ENCODE peak calls at places on chromosomes 3 and 15, in four cellular contexts. U, P, K and D are unnamed samples.

GRCh38 chr15:83475551-83475950 is 28.4 kb downstream of the SH3GL3 start:
- DNase-seq in U (no peak), P (peak; percentile 6), K (no peak), D (no peak)

GRCh38 chr3:50525987-50526386 is 22.6 kb upstream of the CACNA2D2 start:
- DNase-seq in U (no peak), P (peak; percentile 46), K (no peak), D (no peak)

GRCh38 chr3:137409584-137409983 is 354.5 kb upstream of the SOX14 start:
- DNase-seq in U (no peak), P (no peak), K (no peak), D (no peak)

GRCh38 chr3:117893638-117894037 is 1141.0 kb downstream of the IGSF11 start:
- DNase-seq in U (no peak), P (no peak), K (no peak), D (no peak)

GRCh38 chr3:174417568-174417967 is 441.6 kb upstream of the NAALADL2 start:
- DNase-seq in U (no peak), P (no peak), K (no peak), D (no peak)

GRCh38 chr3:70554170-70554569 is 241.7 kb upstream of the MDFIC2 start:
- DNase-seq in U (no peak), P (peak; percentile 8), K (no peak), D (no peak)

GRCh38 chr3:11581237-11582122 is 62.2 kb downstream of the VGLL4 start:
- DNase-seq in U (no peak), P (no peak), K (no peak), D (no peak)

GRCh38 chr3:13042127-13042931 is 30.9 kb downstream of the IQSEC1 start:
- DNase-seq in U (peak; percentile 47), P (no peak), K (no peak), D (no peak)

GRCh38 chr3:134029734-134030381 is at the start of gene SLCO2A1:
- DNase-seq in U (peak; percentile 28), P (no peak), K (peak; percentile 15), D (no peak)

GRCh38 chr3:55549172-55549571 is 62.1 kb upstream of the WNT5A start:
- DNase-seq in U (no peak), P (peak; percentile 31), K (no peak), D (no peak)

GRCh38 chr3:174495231-174495755 is 363.8 kb upstream of the NAALADL2 start:
- DNase-seq in U (no peak), P (peak; percentile 25), K (no peak), D (no peak)

GRCh38 chr3:178236555-178237277 is 299.5 kb upstream of the KCNMB2 start:
- DNase-seq in U (no peak), P (peak; percentile 51), K (no peak), D (no peak)

GRCh38 chr15:62421289-62421688 is 256.2 kb upstream of the C2CD4B start:
- DNase-seq in U (no peak), P (no peak), K (no peak), D (peak; percentile 58)

GRCh38 chr15:44550256-44550655 is 13.3 kb downstream of the EIF3J start:
- DNase-seq in U (no peak), P (peak; percentile 57), K (no peak), D (no peak)

GRCh38 chr3:162437480-162437879 is 940.9 kb downstream of the OTOL1 start:
- DNase-seq in U (no peak), P (peak; percentile 22), K (no peak), D (no peak)

GRCh38 chr15:50116477-50116876 is 2.6 kb downstream of the ATP8B4 start:
- DNase-seq in U (no peak), P (peak; percentile 27), K (no peak), D (no peak)

GRCh38 chr3:13543251-13543650 is 5.7 kb upstream of the FBLN2 start:
- DNase-seq in U (no peak), P (peak; percentile 98), K (no peak), D (no peak)

GRCh38 chr15:93030430-93031102 is 58.4 kb downstream of the RGMA start:
- DNase-seq in U (peak; percentile 69), P (peak; percentile 76), K (peak; percentile 38), D (no peak)